ENCODE peak calls at places on chromosomes 3 and 15, in seven cellular contexts. V, L, Z, C, R, T and Y are unnamed samples.

GRCh38 chr3:195031574-195032003 is 239.4 kb downstream of the XXYLT1 start:
- DNase-seq in T (no peak), R (no peak), Z (no peak), C (no peak), V (no peak), L (no peak), Y (no peak)

GRCh38 chr15:55196011-55196410 is 730 bp downstream of the RSL24D1 start:
- DNase-seq in L (no peak), R (no peak), C (no peak), T (no peak), V (no peak), Z (peak), Y (no peak)

GRCh38 chr3:117941015-117941414 is 1093.6 kb downstream of the IGSF11 start:
- DNase-seq in R (no peak), C (no peak), T (no peak), V (no peak), L (no peak), Z (no peak), Y (no peak)

GRCh38 chr15:57680021-57680420 is 26.5 kb upstream of the POLR2M start:
- DNase-seq in Z (no peak), T (no peak), V (peak), L (no peak), R (no peak), C (no peak), Y (peak)

GRCh38 chr15:66705277-66705927 is 3.4 kb downstream of the SMAD6 start:
- DNase-seq in Z (no peak), L (no peak), T (no peak), V (no peak), R (no peak), C (no peak), Y (no peak)

GRCh38 chr15:70322051-70322668 is 224.4 kb upstream of the TLE3 start:
- DNase-seq in C (no peak), T (no peak), V (no peak), Z (peak), L (no peak), R (no peak), Y (no peak)

GRCh38 chr3:194130807-194131589 is 5.0 kb upstream of the HES1 start:
- DNase-seq in Z (no peak), T (no peak), L (no peak), V (no peak), R (no peak), C (no peak), Y (no peak)

GRCh38 chr3:88369767-88370166 is 220.0 kb downstream of the C3orf38 start:
- DNase-seq in V (no peak), Z (no peak), L (no peak), R (no peak), C (no peak), T (no peak), Y (no peak)